ENCODE peak calls at places on chromosome 2, in four cellular contexts. T, Z, N and G are unnamed samples.
A peak's percentile ranks its signal among the peaks of the same experiment; 100 is the strongest.

GRCh38 chr2:20640411-20641122 is 10.3 kb downstream of the HS1BP3 start:
- DNase-seq in T (no peak), Z (no peak), N (no peak), G (no peak)

GRCh38 chr2:36886664-36887063 is 79.7 kb downstream of the STRN start:
- DNase-seq in T (no peak), Z (no peak), N (no peak), G (no peak)

GRCh38 chr2:55137024-55137958 is 87.0 kb upstream of the RTN4 start:
- DNase-seq in T (peak; percentile 47), Z (no peak), N (no peak), G (peak; percentile 53)

GRCh38 chr2:23107341-23107941 is 277.5 kb upstream of the KLHL29 start:
- DNase-seq in T (no peak), Z (no peak), N (no peak), G (no peak)

GRCh38 chr2:106956879-106957278 is 70.9 kb upstream of the ST6GAL2 start:
- DNase-seq in T (peak; percentile 22), Z (no peak), N (peak; percentile 87), G (no peak)

GRCh38 chr2:189372688-189373257 is 68.5 kb upstream of the WDR75 start:
- DNase-seq in T (no peak), Z (no peak), N (no peak), G (no peak)

GRCh38 chr2:1767939-1768691 is 23.8 kb upstream of the PXDN start:
- DNase-seq in T (no peak), Z (no peak), N (no peak), G (no peak)

GRCh38 chr2:149104221-149104620 is 65.7 kb downstream of the LYPD6B start:
- DNase-seq in T (peak; percentile 47), Z (no peak), N (no peak), G (no peak)

GRCh38 chr2:46118656-46119338 is 178.4 kb upstream of the EPAS1 start:
- DNase-seq in T (no peak), Z (no peak), N (no peak), G (no peak)

GRCh38 chr2:46117379-46117778 is 179.8 kb upstream of the EPAS1 start:
- DNase-seq in T (peak; percentile 44), Z (no peak), N (no peak), G (no peak)

GRCh38 chr2:46117994-46118393 is 179.2 kb upstream of the EPAS1 start:
- DNase-seq in T (no peak), Z (no peak), N (no peak), G (no peak)

GRCh38 chr2:46120792-46121565 is 176.2 kb upstream of the EPAS1 start:
- DNase-seq in T (no peak), Z (no peak), N (no peak), G (no peak)

GRCh38 chr2:46119453-46119852 is 177.8 kb upstream of the EPAS1 start:
- DNase-seq in T (peak; percentile 87), Z (no peak), N (no peak), G (no peak)
- H3K27ac ChIP-seq in T (no peak overlapping the region), Z (peak overlapping the region; percentile 73), N (no peak overlapping the region), G (no peak overlapping the region)

GRCh38 chr2:102267774-102268173 is 43.6 kb upstream of the IL1RL1 start:
- DNase-seq in T (no peak), Z (no peak), N (no peak), G (no peak)

GRCh38 chr2:102266204-102266603 is 45.2 kb upstream of the IL1RL1 start:
- DNase-seq in T (no peak), Z (no peak), N (no peak), G (no peak)

GRCh38 chr2:102264952-102265351 is 46.4 kb upstream of the IL1RL1 start:
- DNase-seq in T (no peak), Z (no peak), N (no peak), G (no peak)

GRCh38 chr2:102271844-102272243 is 39.5 kb upstream of the IL1RL1 start:
- DNase-seq in T (no peak), Z (no peak), N (no peak), G (no peak)

DNA sequence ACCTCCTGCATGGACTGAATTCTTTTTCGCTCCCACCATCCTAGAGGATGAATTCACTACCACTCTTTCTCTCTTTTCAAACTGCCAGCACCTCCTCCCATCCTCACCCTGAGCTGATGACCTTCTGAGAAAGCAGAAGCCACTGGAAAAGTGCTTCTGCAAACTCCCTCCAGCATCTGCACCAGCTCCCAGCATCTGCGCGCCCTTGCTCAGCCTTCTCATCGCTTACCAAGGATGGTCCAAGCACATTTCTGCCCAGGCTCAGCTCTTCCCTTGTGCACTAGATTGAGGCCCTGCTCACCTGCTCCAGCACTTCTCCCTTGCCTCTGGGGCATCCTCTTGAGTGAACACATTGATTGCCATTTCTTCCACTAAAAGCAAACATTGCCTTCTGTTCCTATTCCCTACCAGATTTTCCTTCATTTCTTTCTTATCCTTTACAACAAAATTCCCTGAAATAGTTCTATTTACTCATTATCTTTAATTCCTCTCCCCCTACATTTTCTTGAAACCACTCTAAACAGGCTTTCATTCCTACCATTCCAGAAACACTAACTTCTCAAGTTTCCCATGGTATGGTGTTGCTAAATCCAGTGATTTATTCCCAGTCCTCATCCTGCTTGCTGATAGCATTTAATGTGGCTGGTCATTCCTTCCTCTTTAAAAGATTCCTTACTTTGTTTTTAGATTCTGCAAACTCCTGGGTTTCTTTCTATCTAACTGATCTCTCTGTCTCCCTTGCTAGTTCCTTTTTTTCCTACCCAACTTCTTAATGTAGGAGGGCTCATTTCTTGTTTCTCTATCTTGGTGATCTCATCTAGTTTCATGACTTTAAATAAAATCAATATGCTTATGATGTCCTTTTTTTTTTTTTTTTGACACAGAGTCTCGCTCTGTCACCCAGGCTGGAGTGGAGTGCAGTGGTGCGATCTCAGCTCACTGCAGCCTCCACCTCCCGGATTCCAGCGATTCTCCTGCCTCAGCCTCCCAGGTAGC is 42.5 kb upstream of the IL1RL1 start:
- DNase-seq in T (peak; percentile 29), Z (no peak), N (peak; percentile 75), G (no peak)
- H3K27ac ChIP-seq in T (no peak overlapping the region), Z (peak overlapping the region; percentile 43), N (peak overlapping the region; percentile 90), G (no peak overlapping the region)

DNA sequence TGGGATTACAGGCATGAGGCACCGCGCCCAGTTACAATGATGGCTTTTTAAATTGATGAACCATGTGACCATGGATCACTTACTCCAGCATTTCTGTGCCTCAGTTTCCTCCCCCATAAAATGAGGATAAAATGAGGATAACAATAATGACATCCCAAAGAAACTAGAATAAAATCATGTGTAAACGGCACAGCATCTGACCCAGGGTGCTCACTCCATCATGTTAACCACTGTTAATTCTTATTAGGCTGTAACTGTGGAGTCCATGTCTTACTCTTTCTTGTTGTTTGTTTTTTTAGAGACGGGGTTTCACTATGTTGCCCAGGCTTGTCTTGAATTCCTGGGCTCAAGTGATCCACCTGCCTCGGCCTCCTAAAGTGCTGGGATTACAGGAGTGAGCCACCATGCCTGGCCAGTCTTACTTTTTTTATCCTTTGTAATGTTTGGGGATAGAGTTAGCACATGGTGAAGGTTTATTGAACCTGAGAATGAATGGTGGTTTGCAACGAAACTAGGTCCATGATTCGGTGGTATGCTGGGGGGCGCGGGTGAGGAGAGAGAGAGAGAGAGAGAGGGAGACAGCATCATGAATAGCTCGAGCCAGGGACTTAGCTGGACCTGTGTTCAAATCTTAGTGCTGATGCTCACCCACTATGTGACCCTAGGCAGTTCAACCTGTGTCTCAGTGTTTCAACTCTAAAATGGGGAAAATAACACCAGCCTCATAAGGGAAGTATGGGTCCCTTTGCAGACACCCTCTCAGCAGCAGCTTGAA is 52.3 kb downstream of the MYCN start:
- DNase-seq in T (no peak), Z (no peak), N (no peak), G (no peak)
- H3K27ac ChIP-seq in T (no peak overlapping the region), Z (no peak overlapping the region), N (no peak overlapping the region), G (no peak overlapping the region)

DNA sequence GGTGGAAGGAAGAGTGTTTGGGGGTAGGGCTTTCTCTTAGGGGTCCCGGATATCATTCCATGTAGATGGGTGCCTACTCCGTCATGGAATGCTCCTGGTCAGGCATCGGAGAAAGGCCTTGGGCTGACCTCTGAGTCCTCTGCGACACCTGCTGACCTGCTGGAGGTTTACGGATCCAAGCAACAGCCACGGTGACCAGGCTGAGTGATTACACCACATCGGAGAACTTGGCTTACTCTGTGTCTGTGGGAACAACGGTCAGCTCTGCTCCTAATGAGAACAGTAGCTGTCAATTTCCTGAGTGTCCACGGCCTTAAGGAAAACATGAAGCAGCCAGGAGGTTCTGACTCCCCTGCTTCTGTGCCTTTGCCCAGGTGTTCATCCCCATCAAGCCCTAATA is 73.2 kb downstream of the TNP1 start:
- DNase-seq in T (no peak), Z (no peak), N (no peak), G (no peak)
- H3K27ac ChIP-seq in T (no peak overlapping the region), Z (no peak overlapping the region), N (no peak overlapping the region), G (no peak overlapping the region)

DNA sequence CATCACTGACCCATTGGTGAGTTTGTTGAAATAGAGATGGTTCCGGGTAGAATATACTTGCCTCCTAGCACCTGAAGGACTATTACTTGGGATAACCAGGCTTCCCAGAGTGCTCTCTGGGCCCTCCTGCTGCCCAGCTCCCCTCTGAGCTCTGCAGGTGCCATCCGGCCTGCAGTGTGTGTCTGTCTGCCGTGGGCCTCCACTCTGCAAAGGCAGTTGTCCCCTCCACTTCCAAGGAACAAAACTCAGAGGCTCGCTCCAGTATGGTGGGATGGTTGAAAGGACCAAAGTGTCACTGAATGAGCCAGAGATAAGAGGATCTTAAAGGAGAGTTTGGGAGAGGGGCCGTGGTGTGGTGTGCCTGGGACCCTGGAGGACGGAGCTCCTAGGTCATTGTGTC is 57.3 kb downstream of the SH3BP4 start:
- DNase-seq in T (no peak), Z (no peak), N (no peak), G (no peak)
- H3K27ac ChIP-seq in T (no peak overlapping the region), Z (peak overlapping the region; percentile 50), N (peak overlapping the region; percentile 31), G (no peak overlapping the region)

GRCh38 chr2:33077841-33078240 is 131.1 kb downstream of the LTBP1 start:
- DNase-seq in T (no peak), Z (no peak), N (no peak), G (no peak)
- H3K27ac ChIP-seq in T (no peak overlapping the region), Z (no peak overlapping the region), N (no peak overlapping the region), G (no peak overlapping the region)

DNA sequence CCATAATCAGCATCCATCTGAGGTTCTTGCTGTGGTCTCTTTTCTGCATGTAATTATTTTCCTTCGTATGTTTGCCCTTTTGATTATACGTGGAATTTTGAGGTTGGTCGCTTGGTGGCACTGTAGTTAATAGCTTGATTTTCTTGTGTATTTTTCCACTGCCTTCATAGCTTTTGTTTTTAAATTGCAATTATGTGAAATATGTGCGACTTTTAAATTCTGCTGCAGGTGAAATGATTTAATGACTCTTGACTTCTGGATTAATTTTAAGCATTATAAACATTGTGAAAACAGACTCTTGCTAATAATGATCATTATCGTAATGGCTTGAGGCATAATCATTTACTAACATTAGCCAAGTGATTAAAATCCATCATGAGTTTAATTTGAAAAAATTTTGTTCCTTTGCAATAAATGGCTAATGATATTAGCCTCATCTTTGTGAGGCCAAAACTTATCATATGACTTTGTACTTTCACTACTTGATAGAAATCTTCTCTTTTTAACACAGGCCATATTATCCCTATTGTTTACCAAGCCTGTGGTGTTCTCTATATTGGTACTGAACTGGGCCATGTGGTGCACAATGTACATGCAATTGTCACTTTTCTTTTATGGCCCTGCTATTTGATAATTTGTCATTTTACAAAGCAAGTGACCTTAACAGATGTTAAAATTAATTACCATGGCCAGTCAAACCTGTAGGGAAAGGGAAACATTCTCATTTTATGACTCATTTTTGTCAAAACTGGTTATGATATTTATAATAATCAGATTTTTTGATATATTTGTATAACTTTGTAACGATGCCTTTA is 62.8 kb upstream of the NEUROD1 start:
- DNase-seq in T (peak; percentile 82), Z (no peak), N (peak; percentile 11), G (no peak)
- H3K27ac ChIP-seq in T (no peak overlapping the region), Z (no peak overlapping the region), N (no peak overlapping the region), G (no peak overlapping the region)